ENCODE peak calls at places on chromosomes 2 and 18, in five cellular contexts. Q, N, Z, U and T are unnamed samples.
A peak's percentile ranks its signal among the peaks of the same experiment; 100 is the strongest.

GRCh38 chr18:44682181-44682870 is 1.6 kb downstream of the SETBP1 start:
- DNase-seq in Q (peak; percentile 8), N (no peak), Z (no peak), U (peak; percentile 38), T (no peak)

GRCh38 chr2:74078467-74078866 is 69.2 kb downstream of the BOLA3 start:
- DNase-seq in Q (no peak), N (no peak), Z (no peak), U (no peak), T (no peak)

GRCh38 chr2:98730053-98730850 is 680 bp downstream of the MGAT4A start:
- DNase-seq in Q (peak; percentile 29), N (peak; percentile 22), Z (no peak), U (peak; percentile 43), T (peak; percentile 16)

GRCh38 chr2:190635781-190636180 is 13.1 kb upstream of the NAB1 start:
- DNase-seq in Q (no peak), N (no peak), Z (no peak), U (no peak), T (no peak)

GRCh38 chr2:9710311-9710710 is 79.5 kb upstream of the YWHAQ start:
- DNase-seq in Q (no peak), N (no peak), Z (no peak), U (no peak), T (no peak)

GRCh38 chr2:224217962-224218347 is 178.9 kb upstream of the SERPINE2 start:
- DNase-seq in Q (no peak), N (no peak), Z (no peak), U (no peak), T (no peak)

GRCh38 chr18:68962623-68963022 is 164.7 kb downstream of the CCDC102B start:
- DNase-seq in Q (no peak), N (no peak), Z (no peak), U (no peak), T (no peak)

GRCh38 chr18:36638224-36638623 is 190.6 kb downstream of the TPGS2 start:
- DNase-seq in Q (no peak), N (no peak), Z (no peak), U (no peak), T (no peak)

GRCh38 chr2:182767578-182767977 is 51.5 kb downstream of the DNAJC10 start:
- DNase-seq in Q (no peak), N (no peak), Z (no peak), U (no peak), T (no peak)

GRCh38 chr2:66496680-66497420 is 61.9 kb downstream of the MEIS1 start:
- DNase-seq in Q (no peak), N (no peak), Z (no peak), U (no peak), T (no peak)

GRCh38 chr2:31202041-31202440 is 15.3 kb downstream of the CAPN14 start:
- DNase-seq in Q (no peak), N (no peak), Z (no peak), U (no peak), T (no peak)

GRCh38 chr18:8798996-8799395 is 93.6 kb downstream of the MTCL1 start:
- DNase-seq in Q (no peak), N (no peak), Z (no peak), U (no peak), T (no peak)

GRCh38 chr2:133600231-133600630 is 32.0 kb upstream of the NCKAP5 start:
- DNase-seq in Q (peak; percentile 41), N (no peak), Z (no peak), U (no peak), T (no peak)

GRCh38 chr18:63346031-63346430 is 21.0 kb downstream of the KDSR start:
- DNase-seq in Q (no peak), N (no peak), Z (no peak), U (no peak), T (no peak)

GRCh38 chr2:67824196-67824595 is 238.6 kb downstream of the C1D start:
- DNase-seq in Q (no peak), N (no peak), Z (no peak), U (no peak), T (no peak)

GRCh38 chr18:76450912-76451421 is 44.1 kb downstream of the ZNF516 start:
- DNase-seq in Q (peak; percentile 35), N (peak; percentile 45), Z (peak; percentile 5), U (peak; percentile 62), T (no peak)

GRCh38 chr2:120401275-120402069 is 55.5 kb downstream of the INHBB start:
- DNase-seq in Q (no peak), N (no peak), Z (no peak), U (no peak), T (no peak)

GRCh38 chr18:6598657-6599056 is 130.9 kb upstream of the ARHGAP28 start:
- DNase-seq in Q (no peak), N (no peak), Z (no peak), U (no peak), T (no peak)

GRCh38 chr2:175363719-175364118 is 182.2 kb upstream of the ATP5MC3 start:
- DNase-seq in Q (no peak), N (no peak), Z (peak; percentile 52), U (peak; percentile 92), T (peak; percentile 98)

GRCh38 chr18:11323359-11323819 is 174.0 kb upstream of the PIEZO2 start:
- DNase-seq in Q (no peak), N (no peak), Z (no peak), U (no peak), T (no peak)

GRCh38 chr2:167198009-167198408 is 309.7 kb downstream of the XIRP2 start:
- DNase-seq in Q (no peak), N (no peak), Z (no peak), U (no peak), T (no peak)

GRCh38 chr2:65662654-65663432 is 230.4 kb upstream of the SPRED2 start:
- DNase-seq in Q (no peak), N (no peak), Z (no peak), U (no peak), T (no peak)

GRCh38 chr2:236974206-236974605 is 111.5 kb upstream of the COPS8 start:
- DNase-seq in Q (no peak), N (no peak), Z (no peak), U (no peak), T (no peak)

GRCh38 chr18:76822510-76823165 is at the start of gene ZNF236:
- DNase-seq in Q (peak; percentile 77), N (peak; percentile 81), Z (no peak), U (peak; percentile 61), T (peak; percentile 64)

GRCh38 chr2:20282916-20283592 is 58.1 kb upstream of the SDC1 start:
- DNase-seq in Q (no peak), N (no peak), Z (peak; percentile 37), U (peak; percentile 68), T (peak; percentile 15)

GRCh38 chr2:210762604-210763588 is 206.5 kb downstream of the CPS1 start:
- DNase-seq in Q (no peak), N (no peak), Z (no peak), U (no peak), T (no peak)